ENCODE peak calls at places on chromosomes 1 and 21, in four cellular contexts. O, T, X and D are unnamed samples.

GRCh38 chr1:230867119-230867902 is 1.0 kb downstream of the C1orf198 start:
- DNase-seq in O (no peak), T (no peak), X (no peak), D (no peak)

GRCh38 chr1:16145988-16146887 is 9.6 kb downstream of the EPHA2 start:
- DNase-seq in O (peak), T (no peak), X (no peak), D (no peak)

GRCh38 chr1:147747966-147748365 is 12.4 kb downstream of the GJA5 start:
- DNase-seq in O (no peak), T (no peak), X (no peak), D (no peak)

GRCh38 chr1:47927165-47927564 is 70.0 kb downstream of the TRABD2B start:
- DNase-seq in O (no peak), X (no peak), T (no peak), D (no peak)

GRCh38 chr21:27390384-27390783 is 423.5 kb upstream of the ADAMTS5 start:
- DNase-seq in X (no peak), O (no peak), T (no peak), D (no peak)

GRCh38 chr1:2212542-2213491 is 15.3 kb upstream of the SKI start:
- DNase-seq in O (peak), X (peak), T (no peak), D (peak)

GRCh38 chr1:41399148-41399795 is 38.0 kb downstream of the FOXO6 start:
- DNase-seq in X (no peak), T (peak), O (no peak), D (no peak)

GRCh38 chr1:39540504-39541031 is 36.0 kb downstream of the PABPC4 start:
- DNase-seq in O (no peak), T (no peak), X (no peak), D (no peak)

GRCh38 chr21:31777857-31778256 is 45.9 kb upstream of the SCAF4 start:
- DNase-seq in O (no peak), T (no peak), X (no peak), D (no peak)

GRCh38 chr1:22142315-22143064 is 407 bp downstream of the WNT4 start:
- DNase-seq in T (no peak), O (peak), X (no peak), D (no peak)

GRCh38 chr1:56156937-56157336 is 422.4 kb downstream of the PLPP3 start:
- DNase-seq in O (no peak), T (no peak), X (no peak), D (no peak)

GRCh38 chr1:154698320-154699096 is 90.5 kb upstream of the ADAR start:
- DNase-seq in T (no peak), O (no peak), X (no peak), D (no peak)

GRCh38 chr1:227895828-227896685 is 51.7 kb downstream of the WNT9A start:
- DNase-seq in O (no peak), T (no peak), X (no peak), D (no peak)

GRCh38 chr1:167472729-167473529 is 45.4 kb downstream of the CD247 start:
- DNase-seq in T (no peak), X (no peak), O (no peak), D (no peak)

GRCh38 chr1:36096500-36097412 is 8.1 kb downstream of the ADPRS start:
- DNase-seq in X (no peak), O (no peak), T (no peak), D (no peak)

GRCh38 chr1:3132685-3133084 is 63.7 kb downstream of the PRDM16 start:
- DNase-seq in T (no peak), O (no peak), X (no peak), D (no peak)

GRCh38 chr1:87999852-88000251 is 671.2 kb downstream of the LMO4 start:
- DNase-seq in X (no peak), O (no peak), T (no peak), D (no peak)

GRCh38 chr1:51527144-51527543 is 8.1 kb upstream of the EPS15 start:
- DNase-seq in X (no peak), O (no peak), T (no peak), D (no peak)

GRCh38 chr1:85438353-85438752 is 26.6 kb downstream of the DDAH1 start:
- DNase-seq in T (no peak), O (no peak), X (no peak), D (no peak)

GRCh38 chr1:86865973-86866637 is 47.8 kb downstream of the SELENOF start:
- DNase-seq in O (no peak), X (no peak), T (no peak), D (no peak)

GRCh38 chr1:211210052-211210451 is 49.1 kb upstream of the RCOR3 start:
- DNase-seq in X (no peak), O (no peak), T (no peak), D (no peak)

GRCh38 chr21:43608664-43609063 is 50.6 kb downstream of the HSF2BP start:
- DNase-seq in X (no peak), O (no peak), T (no peak), D (no peak)

GRCh38 chr21:34337741-34338140 is 26.1 kb upstream of the KCNE2 start:
- DNase-seq in T (no peak), X (no peak), O (no peak), D (no peak)

GRCh38 chr21:42539931-42540343 is 26.3 kb downstream of the SLC37A1 start:
- DNase-seq in T (no peak), O (no peak), X (no peak), D (no peak)

GRCh38 chr1:110783292-110783918 is 89.5 kb upstream of the CD53 start:
- DNase-seq in T (peak), X (peak), O (peak), D (peak)